ENCODE peak calls at places on chromosome 16, in eight cellular contexts. B is A673; O is renal cortical epithelial cell; T is Jurkat, Clone E6-1; S is stimulated activated CD8-positive, alpha-beta memory T cell treated with anti-CD3 and anti-CD28 coated beads, Interleukin-4, amount 100 ng/mL, for 1 hour; L is anterior cingulate cortex; C is M059J; Q is iris pigment epithelial cell. U is an unnamed sample.

GRCh38 chr16:19463468-19464315 is 46.0 kb downstream of the TMC5 start:
- DNase-seq in T (no peak), C (peak), B (no peak), S (no peak), Q (no peak), O (peak), L (no peak), U (no peak)

GRCh38 chr16:19162085-19162484 is 6.0 kb upstream of the SYT17 start:
- DNase-seq in O (no peak), B (no peak), Q (peak), L (no peak), T (no peak), C (no peak), S (no peak), U (no peak)

GRCh38 chr16:61579195-61579594 is 457.0 kb downstream of the CDH8 start:
- DNase-seq in T (no peak), Q (no peak), S (no peak), L (no peak), O (no peak), B (no peak), C (no peak), U (no peak)

GRCh38 chr16:22694887-22695382 is 119.0 kb upstream of the HS3ST2 start:
- DNase-seq in O (no peak), Q (peak), L (no peak), S (no peak), B (no peak), C (peak), T (no peak), U (no peak)

GRCh38 chr16:68665501-68665900 is 20.4 kb downstream of the CDH3 start:
- DNase-seq in L (no peak), Q (no peak), B (no peak), O (peak), T (no peak), C (peak), S (no peak), U (no peak)

GRCh38 chr16:11824362-11824761 is 27.0 kb downstream of the RSL1D1 start:
- DNase-seq in S (no peak), L (no peak), B (no peak), O (peak), T (no peak), C (peak), Q (no peak), U (no peak)

GRCh38 chr16:23026777-23027362 is 122.4 kb downstream of the USP31 start:
- DNase-seq in L (no peak), T (peak), S (no peak), Q (peak), B (peak), C (peak), O (peak), U (no peak)

GRCh38 chr16:57588821-57589220 is 39.6 kb upstream of the ADGRG1 start:
- DNase-seq in S (no peak), T (no peak), B (no peak), L (no peak), Q (no peak), C (no peak), O (no peak), U (no peak)

GRCh38 chr16:52837251-52837650 is 215.4 kb downstream of the CHD9NB start:
- DNase-seq in L (no peak), T (no peak), O (peak), C (peak), S (no peak), Q (no peak), B (no peak), U (no peak)

GRCh38 chr16:31439519-31439918 is 3.1 kb downstream of the ZNF843 start:
- DNase-seq in T (no peak), O (no peak), L (no peak), S (no peak), C (no peak), Q (no peak), B (no peak), U (no peak)

GRCh38 chr16:89179148-89179484 is 7.6 kb downstream of the CDH15 start:
- DNase-seq in C (no peak), O (no peak), B (no peak), T (no peak), Q (no peak), L (no peak), S (no peak), U (no peak)

GRCh38 chr16:64153718-64154117 is 968.1 kb downstream of the CDH11 start:
- DNase-seq in C (peak), T (no peak), S (no peak), L (no peak), Q (peak), O (peak), B (no peak), U (no peak)